ENCODE peak calls at places on chromosomes 3 and 15, in ten cellular contexts. One of them, this sample, is unnamed.

GRCh38 chr15:45549831-45550230 is 27.3 kb upstream of the SLC30A4 start:
- DNase-seq in endothelial cell of umbilical vein: no peak
- DNase-seq in stomach: no peak
- DNase-seq in transverse colon: no peak
- DNase-seq in breast epithelium: no peak
- DNase-seq in esophagus muscularis mucosa: no peak
- DNase-seq in sigmoid colon: no peak
- DNase-seq in GM12878: no peak
- DNase-seq in tibial nerve: no peak
- DNase-seq in NB4: no peak
- DNase-seq in this sample: no peak

GRCh38 chr3:125039897-125040175 is 16.0 kb downstream of the HEG1 start:
- DNase-seq in tibial nerve: no peak
- DNase-seq in stomach: no peak
- DNase-seq in GM12878: no peak
- DNase-seq in sigmoid colon: no peak
- DNase-seq in endothelial cell of umbilical vein: peak
- DNase-seq in NB4: no peak
- DNase-seq in breast epithelium: no peak
- DNase-seq in esophagus muscularis mucosa: no peak
- DNase-seq in transverse colon: no peak
- DNase-seq in this sample: no peak

GRCh38 chr15:48373855-48374421 is 42.7 kb downstream of the DUT start:
- DNase-seq in esophagus muscularis mucosa: no peak
- DNase-seq in transverse colon: no peak
- DNase-seq in GM12878: no peak
- DNase-seq in endothelial cell of umbilical vein: peak
- DNase-seq in tibial nerve: no peak
- DNase-seq in sigmoid colon: peak
- DNase-seq in breast epithelium: no peak
- DNase-seq in NB4: peak
- DNase-seq in stomach: no peak
- DNase-seq in this sample: no peak

GRCh38 chr15:29656636-29657475 is 165.4 kb downstream of the TJP1 start:
- DNase-seq in transverse colon: no peak
- DNase-seq in tibial nerve: no peak
- DNase-seq in GM12878: no peak
- DNase-seq in breast epithelium: no peak
- DNase-seq in esophagus muscularis mucosa: no peak
- DNase-seq in endothelial cell of umbilical vein: no peak
- DNase-seq in NB4: no peak
- DNase-seq in stomach: no peak
- DNase-seq in sigmoid colon: no peak
- DNase-seq in this sample: no peak

GRCh38 chr15:31235298-31236183 is 91.1 kb upstream of the KLF13 start:
- DNase-seq in transverse colon: peak
- DNase-seq in NB4: no peak
- DNase-seq in breast epithelium: no peak
- DNase-seq in GM12878: no peak
- DNase-seq in endothelial cell of umbilical vein: no peak
- DNase-seq in tibial nerve: no peak
- DNase-seq in esophagus muscularis mucosa: no peak
- DNase-seq in sigmoid colon: peak
- DNase-seq in stomach: peak
- DNase-seq in this sample: no peak

GRCh38 chr3:15478300-15478979 is 43.1 kb downstream of the COLQ start:
- DNase-seq in endothelial cell of umbilical vein: no peak
- DNase-seq in GM12878: no peak
- DNase-seq in breast epithelium: no peak
- DNase-seq in sigmoid colon: no peak
- DNase-seq in esophagus muscularis mucosa: no peak
- DNase-seq in NB4: no peak
- DNase-seq in transverse colon: no peak
- DNase-seq in tibial nerve: no peak
- DNase-seq in stomach: no peak
- DNase-seq in this sample: no peak

GRCh38 chr15:63018639-63019038 is 23.9 kb upstream of the TPM1 start:
- DNase-seq in sigmoid colon: no peak
- DNase-seq in stomach: no peak
- DNase-seq in tibial nerve: no peak
- DNase-seq in breast epithelium: no peak
- DNase-seq in endothelial cell of umbilical vein: no peak
- DNase-seq in NB4: peak
- DNase-seq in esophagus muscularis mucosa: no peak
- DNase-seq in transverse colon: no peak
- DNase-seq in GM12878: no peak
- DNase-seq in this sample: no peak

GRCh38 chr3:184022323-184022722 is 4.6 kb upstream of the ABCC5 start:
- DNase-seq in esophagus muscularis mucosa: no peak
- DNase-seq in transverse colon: no peak
- DNase-seq in endothelial cell of umbilical vein: peak
- DNase-seq in GM12878: no peak
- DNase-seq in breast epithelium: no peak
- DNase-seq in stomach: no peak
- DNase-seq in sigmoid colon: no peak
- DNase-seq in NB4: peak
- DNase-seq in tibial nerve: no peak
- DNase-seq in this sample: no peak

GRCh38 chr15:100133981-100134711 is 207.6 kb downstream of the ADAMTS17 start:
- DNase-seq in stomach: no peak
- DNase-seq in tibial nerve: no peak
- DNase-seq in NB4: no peak
- DNase-seq in endothelial cell of umbilical vein: no peak
- DNase-seq in transverse colon: no peak
- DNase-seq in esophagus muscularis mucosa: no peak
- DNase-seq in GM12878: no peak
- DNase-seq in sigmoid colon: no peak
- DNase-seq in breast epithelium: no peak
- DNase-seq in this sample: no peak

GRCh38 chr15:100129677-100130076 is 212.1 kb downstream of the ADAMTS17 start:
- DNase-seq in tibial nerve: no peak
- DNase-seq in transverse colon: no peak
- DNase-seq in NB4: no peak
- DNase-seq in breast epithelium: no peak
- DNase-seq in esophagus muscularis mucosa: no peak
- DNase-seq in GM12878: no peak
- DNase-seq in endothelial cell of umbilical vein: no peak
- DNase-seq in stomach: no peak
- DNase-seq in sigmoid colon: no peak
- DNase-seq in this sample: no peak

GRCh38 chr15:100133001-100133400 is 208.8 kb downstream of the ADAMTS17 start:
- DNase-seq in endothelial cell of umbilical vein: no peak
- DNase-seq in transverse colon: no peak
- DNase-seq in esophagus muscularis mucosa: no peak
- DNase-seq in breast epithelium: no peak
- DNase-seq in tibial nerve: no peak
- DNase-seq in sigmoid colon: no peak
- DNase-seq in GM12878: no peak
- DNase-seq in NB4: no peak
- DNase-seq in stomach: no peak
- DNase-seq in this sample: no peak

GRCh38 chr15:100132309-100132708 is 209.5 kb downstream of the ADAMTS17 start:
- DNase-seq in tibial nerve: no peak
- DNase-seq in endothelial cell of umbilical vein: no peak
- DNase-seq in breast epithelium: no peak
- DNase-seq in transverse colon: no peak
- DNase-seq in esophagus muscularis mucosa: no peak
- DNase-seq in stomach: no peak
- DNase-seq in GM12878: no peak
- DNase-seq in sigmoid colon: no peak
- DNase-seq in NB4: no peak
- DNase-seq in this sample: no peak

DNA sequence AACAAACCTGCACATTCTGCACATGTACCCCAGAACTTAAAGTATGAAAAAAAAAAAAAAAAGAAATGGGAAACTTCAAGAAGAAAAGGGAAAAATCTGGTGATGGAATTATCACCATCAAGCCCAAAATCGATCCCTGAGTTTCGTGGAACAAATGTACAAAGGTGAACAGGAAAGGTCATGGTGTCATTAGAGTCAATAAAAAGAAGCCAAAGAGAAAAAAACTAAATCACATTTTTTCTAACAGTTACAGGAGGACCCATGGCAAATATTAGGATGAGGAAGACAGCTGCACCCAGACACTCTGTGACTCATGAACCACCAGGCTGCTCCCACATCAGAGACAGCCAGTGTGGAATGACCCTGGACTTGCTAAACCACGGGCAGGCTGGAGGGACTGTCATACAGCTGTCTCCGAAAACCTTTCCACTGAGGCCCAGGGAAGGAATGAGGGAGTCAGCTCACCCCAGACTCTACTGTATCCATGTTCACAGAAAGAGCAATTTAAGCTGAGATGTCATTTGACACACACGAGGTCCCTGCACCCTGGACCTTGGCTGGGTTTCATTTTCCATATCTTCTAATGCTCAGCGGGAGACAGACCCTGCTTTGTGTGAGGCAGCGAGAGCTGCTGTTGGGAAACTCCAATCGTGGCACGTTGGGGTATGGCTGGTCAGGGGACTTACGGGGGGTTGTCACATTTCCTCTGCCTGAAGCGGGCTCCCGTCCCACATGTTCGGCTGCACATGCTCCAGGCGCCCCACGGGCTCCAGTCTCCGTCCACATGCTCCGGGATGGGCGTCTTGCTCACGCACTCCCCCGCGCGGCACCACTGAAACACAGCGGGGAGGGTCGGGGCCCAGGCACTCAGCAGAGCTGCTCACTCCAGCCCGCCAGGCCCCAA is 210.2 kb downstream of the ADAMTS17 start:
- DNase-seq in esophagus muscularis mucosa: no peak
- DNase-seq in stomach: peak
- DNase-seq in breast epithelium: no peak
- DNase-seq in sigmoid colon: no peak
- DNase-seq in GM12878: no peak
- DNase-seq in tibial nerve: no peak
- DNase-seq in transverse colon: peak
- DNase-seq in NB4: no peak
- DNase-seq in endothelial cell of umbilical vein: peak
- DNase-seq in this sample: no peak
- TF ChIP-seq CTCF in esophagus muscularis mucosa: peak
- TF ChIP-seq CTCF in stomach: peak
- TF ChIP-seq CTCF in breast epithelium: no peak
- TF ChIP-seq CTCF in sigmoid colon: peak
- TF ChIP-seq CTCF in GM12878: no peak
- TF ChIP-seq CTCF in tibial nerve: peak
- TF ChIP-seq CTCF in transverse colon: peak
- TF ChIP-seq CTCF in NB4: no peak
- TF ChIP-seq CTCF in endothelial cell of umbilical vein: peak
- TF ChIP-seq CTCF in this sample: no peak

DNA sequence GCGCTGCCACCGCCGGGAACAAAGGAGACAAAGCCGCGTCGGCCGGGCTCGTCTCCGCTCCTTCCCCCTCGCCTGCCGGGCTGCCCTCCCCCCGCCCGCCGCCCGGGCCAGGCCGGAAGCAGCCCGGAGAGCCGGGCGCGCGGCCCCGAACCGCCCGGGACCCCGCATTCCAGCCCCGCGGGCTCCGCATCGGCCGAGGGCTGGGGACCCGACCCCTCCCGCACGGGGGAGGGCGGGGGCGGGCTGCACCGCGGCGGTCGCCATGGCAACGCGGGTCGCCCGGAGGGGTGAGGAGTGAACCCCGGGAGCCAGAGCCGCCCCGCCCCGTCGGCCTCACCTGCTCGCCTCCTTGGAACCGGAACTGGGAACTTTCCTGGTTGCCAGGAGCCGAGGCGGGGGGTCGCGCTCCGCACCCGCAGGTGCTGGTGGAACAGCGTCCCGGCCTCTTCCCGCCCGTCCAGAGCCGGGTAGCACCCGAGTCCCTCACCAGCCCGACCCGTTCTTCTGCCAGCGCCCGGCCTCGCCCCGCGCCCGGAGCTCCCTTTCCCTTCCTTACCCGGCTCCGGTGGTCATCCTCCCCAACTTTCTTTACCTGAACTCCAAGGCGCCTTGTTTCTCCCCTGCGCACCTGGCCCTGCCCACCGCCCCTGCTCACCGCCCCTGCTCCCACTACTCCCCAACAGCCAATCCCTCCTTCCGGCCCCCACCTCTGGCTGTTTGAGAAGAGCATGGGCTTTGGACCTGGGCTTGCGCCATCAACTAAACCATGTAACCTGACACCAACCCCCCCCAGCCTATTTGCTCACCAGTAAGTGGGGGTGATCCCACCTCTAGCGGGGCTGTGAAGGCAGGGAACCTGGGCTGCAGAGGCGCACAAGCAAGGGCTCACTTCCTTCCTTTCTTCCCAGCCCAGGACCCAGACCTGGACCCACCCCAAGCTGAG is at the start of gene PLXNB1:
- DNase-seq in esophagus muscularis mucosa: peak
- DNase-seq in GM12878: no peak
- DNase-seq in NB4: peak
- DNase-seq in tibial nerve: peak
- DNase-seq in transverse colon: peak
- DNase-seq in breast epithelium: peak
- DNase-seq in sigmoid colon: peak
- DNase-seq in stomach: peak
- DNase-seq in endothelial cell of umbilical vein: peak
- DNase-seq in this sample: peak
- TF ChIP-seq POLR2A in esophagus muscularis mucosa: peak
- TF ChIP-seq POLR2A in GM12878: peak
- TF ChIP-seq POLR2A in NB4: peak
- TF ChIP-seq POLR2A in tibial nerve: peak
- TF ChIP-seq POLR2A in transverse colon: peak
- TF ChIP-seq POLR2A in breast epithelium: peak
- TF ChIP-seq POLR2A in sigmoid colon: peak
- TF ChIP-seq POLR2A in stomach: no peak
- TF ChIP-seq POLR2A in endothelial cell of umbilical vein: no peak
- TF ChIP-seq POLR2A in this sample: no peak

DNA sequence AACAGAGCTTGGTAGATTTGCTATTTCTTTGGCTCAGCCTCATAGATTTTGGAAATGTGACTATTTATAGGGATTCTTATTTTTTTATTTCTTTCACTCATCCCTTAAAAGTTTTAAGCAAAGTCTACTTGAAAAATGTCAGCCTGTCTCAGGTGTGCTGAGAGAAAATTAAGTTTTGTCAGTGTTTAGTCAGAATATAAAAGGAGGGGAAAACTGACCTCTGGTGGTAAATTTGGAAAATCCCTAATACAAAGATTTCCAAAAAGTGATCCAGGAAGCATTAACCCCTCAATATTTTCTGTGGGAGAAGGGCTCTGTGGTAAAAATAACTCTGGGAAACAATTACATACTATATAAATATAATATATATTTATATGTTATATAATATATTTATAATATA is 41.0 kb upstream of the FRMD4B start:
- DNase-seq in tibial nerve: no peak
- DNase-seq in breast epithelium: no peak
- DNase-seq in GM12878: no peak
- DNase-seq in stomach: no peak
- DNase-seq in NB4: no peak
- DNase-seq in transverse colon: no peak
- DNase-seq in sigmoid colon: no peak
- DNase-seq in endothelial cell of umbilical vein: no peak
- DNase-seq in esophagus muscularis mucosa: no peak
- DNase-seq in this sample: no peak
- TF ChIP-seq CTCF in tibial nerve: peak
- TF ChIP-seq CTCF in breast epithelium: no peak
- TF ChIP-seq CTCF in GM12878: no peak
- TF ChIP-seq CTCF in stomach: no peak
- TF ChIP-seq CTCF in NB4: peak
- TF ChIP-seq CTCF in transverse colon: no peak
- TF ChIP-seq CTCF in sigmoid colon: no peak
- TF ChIP-seq CTCF in endothelial cell of umbilical vein: no peak
- TF ChIP-seq CTCF in esophagus muscularis mucosa: peak
- TF ChIP-seq CTCF in this sample: no peak

GRCh38 chr15:78977591-78978347 is 32.9 kb upstream of the CTSH start:
- DNase-seq in sigmoid colon: no peak
- DNase-seq in stomach: no peak
- DNase-seq in tibial nerve: no peak
- DNase-seq in endothelial cell of umbilical vein: no peak
- DNase-seq in GM12878: no peak
- DNase-seq in transverse colon: no peak
- DNase-seq in esophagus muscularis mucosa: no peak
- DNase-seq in breast epithelium: no peak
- DNase-seq in NB4: no peak
- DNase-seq in this sample: no peak
- TF ChIP-seq POLR2A in sigmoid colon: no peak
- TF ChIP-seq POLR2A in stomach: no peak
- TF ChIP-seq POLR2A in tibial nerve: no peak
- TF ChIP-seq POLR2A in endothelial cell of umbilical vein: no peak
- TF ChIP-seq POLR2A in GM12878: no peak
- TF ChIP-seq POLR2A in transverse colon: no peak
- TF ChIP-seq POLR2A in esophagus muscularis mucosa: no peak
- TF ChIP-seq POLR2A in breast epithelium: no peak
- TF ChIP-seq POLR2A in NB4: no peak
- TF ChIP-seq POLR2A in this sample: no peak